ENCODE peak calls at places on chromosomes 13 and 19, in five cellular contexts. One of them, this sample, is unnamed.

GRCh38 chr13:38819053-38819452 is 132.2 kb downstream of the FREM2 start:
- DNase-seq in kidney tubule cell: peak; percentile 44
- DNase-seq in HFF-Myc: no peak
- DNase-seq in T follicular helper cell: no peak
- DNase-seq in fibroblast of the conjunctiva: no peak
- DNase-seq in this sample: no peak

GRCh38 chr13:113999618-113999910 is 25.7 kb upstream of the C13orf46 start:
- DNase-seq in HFF-Myc: no peak
- DNase-seq in kidney tubule cell: no peak
- DNase-seq in fibroblast of the conjunctiva: no peak
- DNase-seq in T follicular helper cell: no peak
- DNase-seq in this sample: no peak

GRCh38 chr19:10975374-10976036 is 14.7 kb downstream of the SMARCA4 start:
- DNase-seq in kidney tubule cell: peak; percentile 30
- DNase-seq in HFF-Myc: no peak
- DNase-seq in T follicular helper cell: no peak
- DNase-seq in fibroblast of the conjunctiva: no peak
- DNase-seq in this sample: no peak

GRCh38 chr19:49338691-49339363 is 3.6 kb downstream of the CD37 start:
- DNase-seq in T follicular helper cell: no peak
- DNase-seq in fibroblast of the conjunctiva: no peak
- DNase-seq in kidney tubule cell: peak; percentile 78
- DNase-seq in HFF-Myc: no peak
- DNase-seq in this sample: no peak

GRCh38 chr19:960601-960938 is 23.6 kb upstream of the WDR18 start:
- DNase-seq in fibroblast of the conjunctiva: no peak
- DNase-seq in HFF-Myc: no peak
- DNase-seq in T follicular helper cell: no peak
- DNase-seq in kidney tubule cell: no peak
- DNase-seq in this sample: no peak

GRCh38 chr19:21749090-21749489 is 18.3 kb downstream of the ZNF100 start:
- DNase-seq in T follicular helper cell: no peak
- DNase-seq in fibroblast of the conjunctiva: no peak
- DNase-seq in kidney tubule cell: peak; percentile 11
- DNase-seq in HFF-Myc: no peak
- DNase-seq in this sample: no peak

GRCh38 chr19:917323-918151 is at the start of gene KISS1R:
- DNase-seq in T follicular helper cell: no peak
- DNase-seq in kidney tubule cell: peak; percentile 40
- DNase-seq in fibroblast of the conjunctiva: no peak
- DNase-seq in HFF-Myc: no peak
- DNase-seq in this sample: no peak

GRCh38 chr19:37077929-37078716 is at the start of gene ZNF420:
- DNase-seq in fibroblast of the conjunctiva: peak; percentile 87
- DNase-seq in kidney tubule cell: peak; percentile 94
- DNase-seq in T follicular helper cell: peak; percentile 83
- DNase-seq in HFF-Myc: peak; percentile 81
- DNase-seq in this sample: peak; percentile 76

GRCh38 chr13:44373601-44374347 is at the start of gene SERP2:
- DNase-seq in fibroblast of the conjunctiva: no peak
- DNase-seq in T follicular helper cell: no peak
- DNase-seq in HFF-Myc: no peak
- DNase-seq in kidney tubule cell: peak; percentile 37
- DNase-seq in this sample: no peak

GRCh38 chr13:45300190-45300985 is 40.6 kb downstream of the TPT1 start:
- DNase-seq in kidney tubule cell: no peak
- DNase-seq in HFF-Myc: no peak
- DNase-seq in fibroblast of the conjunctiva: no peak
- DNase-seq in T follicular helper cell: no peak
- DNase-seq in this sample: no peak

GRCh38 chr13:19957320-19958118 is 1.0 kb upstream of the ZMYM2 start:
- DNase-seq in T follicular helper cell: peak; percentile 83
- DNase-seq in HFF-Myc: peak; percentile 52
- DNase-seq in kidney tubule cell: peak; percentile 70
- DNase-seq in fibroblast of the conjunctiva: peak; percentile 72
- DNase-seq in this sample: no peak

GRCh38 chr19:41083516-41083915 is 4.7 kb upstream of the CYP2A13 start:
- DNase-seq in T follicular helper cell: no peak
- DNase-seq in fibroblast of the conjunctiva: no peak
- DNase-seq in kidney tubule cell: peak; percentile 10
- DNase-seq in HFF-Myc: no peak
- DNase-seq in this sample: no peak

This sample was measured in RCC 7860.